ENCODE peak calls at places on chromosomes 1 and 21, in seven cellular contexts. G is CD8-positive, alpha-beta T cell; H is ureter; E is Caki2; J is stimulated activated naive CD4-positive, alpha-beta T cell; R is HepG2; A is NCI-H1694 treated with DMSO at 0.1 percent for 48 hours. O is an unnamed sample.

GRCh38 chr1:156475568-156476500 is 24.7 kb downstream of the MEF2D start:
- DNase-seq in G (no peak), H (peak), E (no peak), J (no peak), R (peak), A (peak), O (no peak)

GRCh38 chr1:201268604-201269151 is 14.6 kb upstream of the PKP1 start:
- DNase-seq in G (no peak), H (peak), E (peak), J (no peak), R (no peak), A (peak), O (peak)

GRCh38 chr1:223513309-223513708 is 120.1 kb downstream of the CCDC185 start:
- DNase-seq in G (no peak), H (no peak), E (no peak), J (no peak), R (no peak), A (no peak), O (no peak)

GRCh38 chr1:102941364-102941947 is 166.9 kb downstream of the COL11A1 start:
- DNase-seq in G (no peak), H (no peak), E (peak), J (no peak), R (no peak), A (no peak), O (no peak)

GRCh38 chr1:6097117-6097595 is 51.5 kb downstream of the KCNAB2 start:
- DNase-seq in G (no peak), H (no peak), E (no peak), J (no peak), R (no peak), A (no peak), O (no peak)

GRCh38 chr21:16534408-16535099 is 804.8 kb downstream of the USP25 start:
- DNase-seq in G (no peak), H (peak), E (peak), J (no peak), R (no peak), A (no peak), O (no peak)

GRCh38 chr1:66831529-66832239 is 30.6 kb upstream of the INSL5 start:
- DNase-seq in G (no peak), H (no peak), E (no peak), J (no peak), R (no peak), A (no peak), O (no peak)

GRCh38 chr1:204763773-204764427 is 78.4 kb upstream of the LRRN2 start:
- DNase-seq in G (peak), H (peak), E (peak), J (peak), R (peak), A (peak), O (peak)

GRCh38 chr1:103525607-103526507 is at the start of gene RNPC3:
- DNase-seq in G (peak), H (peak), E (peak), J (peak), R (peak), A (peak), O (peak)

GRCh38 chr1:159992161-159992560 is 38.1 kb upstream of the SLAMF9 start:
- DNase-seq in G (no peak), H (no peak), E (no peak), J (no peak), R (no peak), A (no peak), O (no peak)

GRCh38 chr1:2354511-2355407 is 36.6 kb downstream of the MORN1 start:
- DNase-seq in G (no peak), H (no peak), E (no peak), J (no peak), R (no peak), A (no peak), O (no peak)

GRCh38 chr1:47779613-47780012 is 217.6 kb downstream of the TRABD2B start:
- DNase-seq in G (no peak), H (no peak), E (no peak), J (no peak), R (no peak), A (no peak), O (no peak)

GRCh38 chr1:88784551-88784950 is 100.5 kb downstream of the PKN2 start:
- DNase-seq in G (no peak), H (no peak), E (no peak), J (no peak), R (no peak), A (no peak), O (no peak)

GRCh38 chr1:218351617-218352438 is 6.7 kb downstream of the TGFB2 start:
- DNase-seq in G (no peak), H (no peak), E (peak), J (no peak), R (no peak), A (no peak), O (no peak)

GRCh38 chr1:86503477-86504129 is 34.9 kb downstream of the CLCA1 start:
- DNase-seq in G (no peak), H (peak), E (no peak), J (no peak), R (no peak), A (no peak), O (no peak)

GRCh38 chr1:90850181-90850924 is 133.3 kb upstream of the BARHL2 start:
- DNase-seq in G (no peak), H (peak), E (peak), J (no peak), R (peak), A (peak), O (no peak)

GRCh38 chr1:72635719-72636118 is 353.4 kb upstream of the NEGR1 start:
- DNase-seq in G (no peak), H (no peak), E (no peak), J (no peak), R (no peak), A (no peak), O (no peak)

GRCh38 chr1:54302549-54302948 is 102.6 kb downstream of the MRPL37 start:
- DNase-seq in G (no peak), H (no peak), E (no peak), J (no peak), R (no peak), A (no peak), O (no peak)

GRCh38 chr1:239909894-239910293 is 181.8 kb upstream of the FMN2 start:
- DNase-seq in G (no peak), H (no peak), E (no peak), J (no peak), R (no peak), A (no peak), O (no peak)

GRCh38 chr1:27382950-27383627 is at the start of gene CD164L2:
- DNase-seq in G (no peak), H (no peak), E (no peak), J (no peak), R (no peak), A (no peak), O (no peak)

GRCh38 chr1:41416552-41417334 is 55.5 kb downstream of the FOXO6 start:
- DNase-seq in G (peak), H (peak), E (peak), J (no peak), R (peak), A (peak), O (no peak)

GRCh38 chr1:94056171-94056570 is 64.8 kb downstream of the ABCA4 start:
- DNase-seq in G (no peak), H (no peak), E (no peak), J (no peak), R (no peak), A (no peak), O (no peak)

GRCh38 chr1:232622378-232622777 is 7.6 kb downstream of the SIPA1L2 start:
- DNase-seq in G (no peak), H (no peak), E (peak), J (no peak), R (no peak), A (no peak), O (no peak)

GRCh38 chr1:36306210-36306901 is at the start of gene SH3D21:
- DNase-seq in G (no peak), H (peak), E (peak), J (no peak), R (peak), A (no peak), O (no peak)

GRCh38 chr1:3614755-3615742 is 3.7 kb upstream of the MEGF6 start:
- DNase-seq in G (no peak), H (no peak), E (no peak), J (no peak), R (no peak), A (no peak), O (no peak)

GRCh38 chr1:111742938-111743549 is 3.8 kb upstream of the INKA2 start:
- DNase-seq in G (no peak), H (no peak), E (no peak), J (no peak), R (no peak), A (no peak), O (no peak)

GRCh38 chr1:244322791-244323521 is 128.8 kb downstream of the ADSS2 start:
- DNase-seq in G (no peak), H (peak), E (peak), J (no peak), R (peak), A (no peak), O (no peak)

GRCh38 chr21:39660191-39660590 is 47.5 kb downstream of the B3GALT5 start:
- DNase-seq in G (no peak), H (peak), E (no peak), J (no peak), R (no peak), A (peak), O (no peak)

GRCh38 chr1:87980494-87980893 is 651.8 kb downstream of the LMO4 start:
- DNase-seq in G (no peak), H (no peak), E (no peak), J (no peak), R (no peak), A (no peak), O (no peak)

GRCh38 chr1:150564051-150564991 is 15.1 kb downstream of the MCL1 start:
- DNase-seq in G (no peak), H (no peak), E (no peak), J (peak), R (peak), A (no peak), O (no peak)

GRCh38 chr1:201760516-201760915 is 68.4 kb upstream of the IPO9 start:
- DNase-seq in G (no peak), H (no peak), E (no peak), J (no peak), R (no peak), A (no peak), O (no peak)

GRCh38 chr1:109383087-109383779 is 14.5 kb downstream of the SORT1 start:
- DNase-seq in G (no peak), H (no peak), E (no peak), J (no peak), R (peak), A (no peak), O (no peak)

GRCh38 chr1:155499263-155499662 is 63.3 kb downstream of the ASH1L start:
- DNase-seq in G (no peak), H (no peak), E (no peak), J (no peak), R (peak), A (no peak), O (no peak)

GRCh38 chr1:168428063-168428731 is 115.6 kb downstream of the XCL2 start:
- DNase-seq in G (no peak), H (no peak), E (no peak), J (no peak), R (no peak), A (no peak), O (no peak)

O was measured in type B pancreatic cell.